ENCODE peak calls at places on chromosomes 7 and 10, in nine cellular contexts. M, K, B, U, R, J, S, A and H are unnamed samples.

GRCh38 chr7:587769-588168 is 68.1 kb upstream of the PDGFA start:
- DNase-seq in M (no peak), K (no peak), B (no peak), U (no peak), R (no peak), J (no peak), S (no peak), A (no peak), H (no peak)

GRCh38 chr10:4250497-4250887 is 465.5 kb upstream of the KLF6 start:
- DNase-seq in M (no peak), K (no peak), B (no peak), U (no peak), R (no peak), J (no peak), S (no peak), A (no peak), H (no peak)

GRCh38 chr7:10706875-10707493 is 266.7 kb upstream of the PHF14 start:
- DNase-seq in M (no peak), K (no peak), B (no peak), U (no peak), R (no peak), J (no peak), S (no peak), A (no peak), H (peak; percentile 54)

GRCh38 chr7:16268821-16269768 is 152.2 kb downstream of the CRPPA start:
- DNase-seq in M (no peak), K (no peak), B (no peak), U (no peak), R (no peak), J (no peak), S (no peak), A (no peak), H (no peak)

GRCh38 chr10:15168296-15168780 is at the start of gene NMT2:
- DNase-seq in M (no peak), K (no peak), B (peak; percentile 68), U (peak; percentile 74), R (no peak), J (no peak), S (peak; percentile 83), A (peak; percentile 83), H (peak; percentile 21)

GRCh38 chr7:151008511-151009323 is 15.6 kb downstream of the ATG9B start:
- DNase-seq in M (no peak), K (peak; percentile 82), B (no peak), U (no peak), R (no peak), J (no peak), S (peak; percentile 27), A (no peak), H (no peak)

GRCh38 chr7:116524609-116525297 is at the start of gene CAV1:
- DNase-seq in M (peak; percentile 79), K (no peak), B (no peak), U (peak; percentile 58), R (peak; percentile 65), J (no peak), S (peak; percentile 21), A (peak; percentile 77), H (no peak)

GRCh38 chr7:1052031-1052818 is 7.9 kb downstream of the GPR146 start:
- DNase-seq in M (no peak), K (no peak), B (no peak), U (no peak), R (no peak), J (no peak), S (no peak), A (no peak), H (no peak)

GRCh38 chr7:95582578-95583293 is 13.6 kb downstream of the PDK4 start:
- DNase-seq in M (no peak), K (no peak), B (no peak), U (no peak), R (no peak), J (no peak), S (no peak), A (no peak), H (no peak)

GRCh38 chr10:62852961-62853702 is 37.0 kb upstream of the EGR2 start:
- DNase-seq in M (no peak), K (peak; percentile 43), B (no peak), U (no peak), R (no peak), J (no peak), S (no peak), A (no peak), H (peak; percentile 76)

GRCh38 chr7:122006687-122007086 is 133.7 kb downstream of the PTPRZ1 start:
- DNase-seq in M (no peak), K (no peak), B (no peak), U (peak; percentile 78), R (no peak), J (no peak), S (no peak), A (peak; percentile 61), H (no peak)

GRCh38 chr10:61024801-61025201 is 80.8 kb upstream of the RHOBTB1 start:
- DNase-seq in M (no peak), K (no peak), B (no peak), U (no peak), R (no peak), J (peak; percentile 76), S (no peak), A (no peak), H (no peak)

GRCh38 chr7:111872837-111873646 is 310.8 kb upstream of the IMMP2L start:
- DNase-seq in M (no peak), K (no peak), B (no peak), U (no peak), R (no peak), J (no peak), S (no peak), A (no peak), H (no peak)

GRCh38 chr7:14698239-14698638 is 204.3 kb downstream of the DGKB start:
- DNase-seq in M (no peak), K (no peak), B (no peak), U (peak; percentile 19), R (no peak), J (no peak), S (no peak), A (no peak), H (no peak)

GRCh38 chr10:129908406-129908805 is 55.7 kb downstream of the EBF3 start:
- DNase-seq in M (no peak), K (no peak), B (no peak), U (no peak), R (no peak), J (no peak), S (no peak), A (no peak), H (no peak)

GRCh38 chr7:12518920-12519681 is 51.4 kb upstream of the SCIN start:
- DNase-seq in M (no peak), K (no peak), B (no peak), U (no peak), R (no peak), J (no peak), S (no peak), A (no peak), H (no peak)

GRCh38 chr7:30717181-30717580 is 34.8 kb upstream of the INMT start:
- DNase-seq in M (no peak), K (no peak), B (no peak), U (no peak), R (no peak), J (no peak), S (no peak), A (no peak), H (no peak)

GRCh38 chr10:110852255-110852896 is 19.4 kb upstream of the PDCD4 start:
- DNase-seq in M (no peak), K (no peak), B (no peak), U (no peak), R (peak; percentile 71), J (no peak), S (no peak), A (no peak), H (no peak)

GRCh38 chr10:132688580-132689420 is 97.1 kb downstream of the NKX6-2 start:
- DNase-seq in M (no peak), K (no peak), B (no peak), U (no peak), R (no peak), J (no peak), S (no peak), A (no peak), H (no peak)

GRCh38 chr7:44767912-44768662 is 19.4 kb downstream of the ZMIZ2 start:
- DNase-seq in M (no peak), K (no peak), B (no peak), U (peak; percentile 80), R (peak; percentile 55), J (peak; percentile 90), S (peak; percentile 18), A (peak; percentile 42), H (no peak)

GRCh38 chr10:13784067-13784466 is 197.3 kb downstream of the PRPF18 start:
- DNase-seq in M (no peak), K (peak; percentile 55), B (no peak), U (no peak), R (no peak), J (no peak), S (peak; percentile 4), A (peak; percentile 2), H (peak; percentile 42)

GRCh38 chr10:132869621-132870020 is 72.7 kb downstream of the CFAP46 start:
- DNase-seq in M (no peak), K (no peak), B (no peak), U (no peak), R (peak; percentile 23), J (no peak), S (no peak), A (no peak), H (no peak)

GRCh38 chr10:43355749-43356371 is 15.6 kb upstream of the FXYD4 start:
- DNase-seq in M (no peak), K (peak; percentile 46), B (no peak), U (no peak), R (no peak), J (no peak), S (no peak), A (no peak), H (no peak)

GRCh38 chr7:142950235-142950634 is 11.0 kb downstream of the LLCFC1 start:
- DNase-seq in M (no peak), K (no peak), B (no peak), U (no peak), R (peak; percentile 10), J (no peak), S (no peak), A (no peak), H (no peak)